ENCODE peak calls at places on chromosome 3, in eight cellular contexts. X, N, L, C, E, I, V and F are unnamed samples.

GRCh38 chr3:159770998-159771397 is 217.6 kb upstream of the IL12A start:
- DNase-seq in X (no peak), N (no peak), L (no peak), C (no peak), E (no peak), I (no peak), V (no peak), F (peak)

GRCh38 chr3:149575213-149575961 is 82.4 kb downstream of the WWTR1 start:
- DNase-seq in X (no peak), N (peak), L (no peak), C (peak), E (peak), I (no peak), V (no peak), F (peak)

GRCh38 chr3:104133630-104134029 is 1233.1 kb upstream of the ALCAM start:
- DNase-seq in X (no peak), N (peak), L (no peak), C (no peak), E (no peak), I (no peak), V (no peak), F (no peak)

GRCh38 chr3:98029083-98029482 is 6.0 kb downstream of the GABRR3 start:
- DNase-seq in X (no peak), N (no peak), L (no peak), C (no peak), E (no peak), I (no peak), V (no peak), F (no peak)

GRCh38 chr3:164673738-164674137 is 404.6 kb downstream of the SI start:
- DNase-seq in X (no peak), N (no peak), L (no peak), C (no peak), E (no peak), I (no peak), V (no peak), F (no peak)

GRCh38 chr3:37471425-37471824 is 297.0 kb upstream of the LRRFIP2 start:
- DNase-seq in X (no peak), N (no peak), L (no peak), C (no peak), E (no peak), I (no peak), V (no peak), F (no peak)

GRCh38 chr3:149934524-149934923 is 36.2 kb downstream of the PFN2 start:
- DNase-seq in X (no peak), N (no peak), L (no peak), C (peak), E (peak), I (no peak), V (no peak), F (peak)

GRCh38 chr3:105834768-105835167 is 34.0 kb downstream of the CBLB start:
- DNase-seq in X (no peak), N (no peak), L (no peak), C (no peak), E (no peak), I (no peak), V (no peak), F (no peak)

GRCh38 chr3:51710631-51711351 is 3.9 kb downstream of the GRM2 start:
- DNase-seq in X (no peak), N (peak), L (peak), C (no peak), E (no peak), I (no peak), V (no peak), F (no peak)

GRCh38 chr3:96478496-96478895 is 335.9 kb upstream of the EPHA6 start:
- DNase-seq in X (no peak), N (no peak), L (no peak), C (no peak), E (no peak), I (no peak), V (no peak), F (no peak)

GRCh38 chr3:136266468-136266867 is 16.3 kb downstream of the PCCB start:
- DNase-seq in X (no peak), N (peak), L (no peak), C (peak), E (peak), I (no peak), V (no peak), F (peak)

GRCh38 chr3:186472466-186473008 is 71.6 kb downstream of the CRYGS start:
- DNase-seq in X (no peak), N (no peak), L (no peak), C (no peak), E (peak), I (no peak), V (no peak), F (peak)

GRCh38 chr3:120364821-120365220 is 15.7 kb upstream of the LRRC58 start:
- DNase-seq in X (no peak), N (no peak), L (no peak), C (peak), E (peak), I (no peak), V (no peak), F (peak)

GRCh38 chr3:194586839-194587238 is 46.4 kb downstream of the TMEM44 start:
- DNase-seq in X (no peak), N (no peak), L (no peak), C (peak), E (peak), I (no peak), V (no peak), F (peak)

GRCh38 chr3:87351913-87352312 is 75.5 kb upstream of the POU1F1 start:
- DNase-seq in X (no peak), N (no peak), L (no peak), C (no peak), E (no peak), I (no peak), V (no peak), F (no peak)

GRCh38 chr3:62554264-62554799 is 181.0 kb upstream of the FEZF2 start:
- DNase-seq in X (no peak), N (peak), L (no peak), C (peak), E (no peak), I (no peak), V (no peak), F (no peak)

GRCh38 chr3:134598813-134599563 is 51.8 kb downstream of the KY start:
- DNase-seq in X (no peak), N (no peak), L (no peak), C (no peak), E (no peak), I (no peak), V (no peak), F (no peak)

GRCh38 chr3:130276203-130276803 is 69.2 kb upstream of the COL6A5 start:
- DNase-seq in X (peak), N (peak), L (peak), C (peak), E (peak), I (no peak), V (no peak), F (peak)

GRCh38 chr3:17399586-17399985 is 342.8 kb downstream of the TBC1D5 start:
- DNase-seq in X (no peak), N (no peak), L (no peak), C (no peak), E (no peak), I (no peak), V (no peak), F (no peak)

GRCh38 chr3:147614210-147614609 is 205.0 kb downstream of the ZIC1 start:
- DNase-seq in X (no peak), N (no peak), L (no peak), C (no peak), E (peak), I (no peak), V (no peak), F (no peak)

GRCh38 chr3:71341721-71342120 is 241.8 kb downstream of the FOXP1 start:
- DNase-seq in X (no peak), N (no peak), L (no peak), C (peak), E (peak), I (no peak), V (no peak), F (peak)

GRCh38 chr3:124878561-124879394 is 8.4 kb downstream of the ITGB5 start:
- DNase-seq in X (no peak), N (peak), L (no peak), C (peak), E (peak), I (peak), V (no peak), F (peak)

GRCh38 chr3:49841126-49841525 is 15.2 kb downstream of the TRAIP start:
- DNase-seq in X (no peak), N (peak), L (peak), C (peak), E (no peak), I (no peak), V (no peak), F (peak)

GRCh38 chr3:13544293-13544831 is 4.6 kb upstream of the FBLN2 start:
- DNase-seq in X (no peak), N (peak), L (no peak), C (peak), E (peak), I (no peak), V (no peak), F (peak)

GRCh38 chr3:87771338-87772059 is 287.3 kb downstream of the CGGBP1 start:
- DNase-seq in X (peak), N (peak), L (peak), C (no peak), E (peak), I (peak), V (no peak), F (peak)

DNA sequence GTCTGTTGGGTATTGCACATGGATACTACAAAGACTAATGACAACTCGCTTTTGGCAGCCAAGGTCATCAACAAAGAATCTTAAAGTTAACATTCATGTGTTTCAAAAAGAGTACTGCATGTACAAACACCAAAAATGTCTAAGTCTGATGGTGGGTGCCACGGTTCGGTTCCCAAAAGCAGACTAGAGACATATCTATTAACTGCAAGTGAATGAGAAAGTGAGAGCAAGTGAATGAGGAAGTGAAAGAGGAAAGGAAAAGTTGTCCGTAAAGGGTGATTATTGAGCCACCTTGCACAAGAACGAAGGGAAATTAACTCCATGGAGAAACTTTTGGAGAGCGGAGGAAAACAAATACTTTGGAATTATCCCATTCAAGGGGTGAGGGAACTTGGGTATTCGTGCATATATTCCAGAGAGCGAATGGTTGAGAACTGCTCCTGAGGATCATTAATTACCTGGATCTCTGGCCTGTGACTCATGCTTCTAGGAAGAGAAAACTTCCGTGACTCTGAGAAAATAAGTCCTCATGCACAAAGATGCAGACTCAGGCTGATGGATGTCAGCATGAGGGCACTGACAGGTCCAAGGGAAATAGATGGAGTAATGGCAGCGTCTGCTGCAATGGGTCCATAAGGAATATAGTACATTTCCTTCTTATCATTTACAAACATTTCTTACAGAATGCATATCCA is 336.5 kb upstream of the TGFBR2 start:
- DNase-seq in X (no peak), N (no peak), L (no peak), C (no peak), E (no peak), I (no peak), V (no peak), F (no peak)
- TF ChIP-seq CTCF in X (no peak), N (no peak), L (no peak), C (no peak), E (no peak), I (no peak), V (no peak), F (no peak)

GRCh38 chr3:196202516-196202970 is 8.7 kb downstream of the ZDHHC19 start:
- DNase-seq in X (peak), N (no peak), L (no peak), C (peak), E (peak), I (no peak), V (peak), F (peak)

GRCh38 chr3:196197524-196197923 is 13.7 kb downstream of the ZDHHC19 start:
- DNase-seq in X (no peak), N (no peak), L (no peak), C (no peak), E (no peak), I (no peak), V (peak), F (no peak)

GRCh38 chr3:196198081-196198675 is 13.0 kb downstream of the ZDHHC19 start:
- DNase-seq in X (no peak), N (no peak), L (no peak), C (no peak), E (no peak), I (no peak), V (peak), F (no peak)

GRCh38 chr3:196195664-196196255 is 15.4 kb downstream of the ZDHHC19 start:
- DNase-seq in X (no peak), N (no peak), L (no peak), C (no peak), E (no peak), I (no peak), V (peak), F (no peak)

GRCh38 chr3:196198771-196199753 is 12.1 kb downstream of the ZDHHC19 start:
- DNase-seq in X (no peak), N (peak), L (no peak), C (no peak), E (no peak), I (no peak), V (no peak), F (no peak)
- TF ChIP-seq CTCF in X (peak), N (no peak), L (no peak), C (peak), E (peak), I (no peak), V (no peak), F (peak)

DNA sequence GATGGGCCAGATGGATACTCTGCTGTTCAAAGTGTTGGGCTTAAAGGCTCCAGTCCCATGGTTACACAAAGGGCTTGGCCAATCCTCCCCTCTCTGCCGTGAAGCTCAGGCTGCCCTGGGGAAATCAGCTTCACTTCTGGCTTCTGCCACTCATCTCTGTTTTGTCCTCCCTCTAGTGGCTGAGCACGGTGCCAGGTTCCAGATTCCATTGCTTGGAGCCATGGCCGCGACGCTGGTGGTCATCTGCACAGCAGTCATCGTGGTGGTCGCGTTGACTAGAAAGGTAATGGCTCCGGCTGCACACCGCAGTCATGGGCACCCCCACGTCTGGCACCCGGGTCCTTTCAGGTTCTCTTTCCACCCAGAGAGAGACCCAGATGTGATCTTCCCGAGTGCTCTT is 5.6 kb downstream of the TIGIT start:
- DNase-seq in X (no peak), N (peak), L (peak), C (no peak), E (no peak), I (no peak), V (peak), F (peak)
- TF ChIP-seq CTCF in X (peak), N (peak), L (peak), C (peak), E (peak), I (no peak), V (no peak), F (peak)

GRCh38 chr3:41716391-41716910 is 245.5 kb downstream of the ULK4 start:
- DNase-seq in X (no peak), N (no peak), L (no peak), C (peak), E (peak), I (no peak), V (no peak), F (no peak)
- TF ChIP-seq CTCF in X (no peak), N (peak), L (peak), C (peak), E (peak), I (peak), V (no peak), F (peak)

GRCh38 chr3:133452603-133453313 is 52.9 kb downstream of the BFSP2 start:
- DNase-seq in X (no peak), N (peak), L (no peak), C (no peak), E (no peak), I (no peak), V (no peak), F (peak)
- TF ChIP-seq CTCF in X (no peak), N (no peak), L (no peak), C (no peak), E (no peak), I (no peak), V (no peak), F (no peak)

GRCh38 chr3:168088106-168088722 is 7.5 kb downstream of the GOLIM4 start:
- DNase-seq in X (peak), N (peak), L (peak), C (no peak), E (peak), I (peak), V (no peak), F (no peak)
- TF ChIP-seq CTCF in X (peak), N (no peak), L (peak), C (peak), E (peak), I (peak), V (peak), F (peak)